ENCODE peak calls at places on chromosomes 6 and 20, in nine cellular contexts. D, T, J, B, U, N, S, O and G are unnamed samples.

GRCh38 chr6:1190361-1190760 is 121.5 kb upstream of the FOXQ1 start:
- DNase-seq in U (no peak), B (no peak), O (peak), D (peak), N (peak), J (no peak), T (peak), S (no peak), G (no peak)

GRCh38 chr6:169800668-169801395 is 49.4 kb downstream of the ERMARD start:
- DNase-seq in J (no peak), B (no peak), O (peak), D (peak), S (peak), N (peak), T (peak), U (no peak), G (no peak)

GRCh38 chr6:43287717-43288679 is 10.1 kb upstream of the SLC22A7 start:
- DNase-seq in N (no peak), T (no peak), D (no peak), S (no peak), B (no peak), O (no peak), J (no peak), U (no peak), G (no peak)

GRCh38 chr6:150775804-150776203 is 89.7 kb upstream of the MTHFD1L start:
- DNase-seq in U (no peak), N (no peak), B (no peak), S (no peak), J (no peak), O (no peak), T (no peak), D (no peak), G (no peak)

GRCh38 chr20:5141615-5142014 is 14.8 kb downstream of the CDS2 start:
- DNase-seq in D (no peak), N (no peak), S (peak), J (no peak), U (no peak), O (no peak), T (no peak), B (no peak), G (no peak)

GRCh38 chr20:401682-402495 is 6.2 kb upstream of the RBCK1 start:
- DNase-seq in U (no peak), B (peak), O (peak), J (no peak), D (peak), T (no peak), N (no peak), S (no peak), G (no peak)

GRCh38 chr6:157946865-157947532 is 34.7 kb upstream of the SYNJ2 start:
- DNase-seq in T (no peak), U (no peak), S (peak), D (peak), O (no peak), J (no peak), B (no peak), N (no peak), G (no peak)

GRCh38 chr6:130293800-130294199 is 71.0 kb upstream of the SAMD3 start:
- DNase-seq in O (peak), J (peak), D (peak), U (no peak), N (peak), S (no peak), T (peak), B (no peak), G (peak)

GRCh38 chr20:62646851-62647520 is 4.7 kb downstream of the SLCO4A1 start:
- DNase-seq in T (no peak), O (no peak), J (no peak), U (no peak), B (peak), N (no peak), D (no peak), S (no peak), G (no peak)

GRCh38 chr6:157061770-157062594 is 261.3 kb downstream of the TMEM242 start:
- DNase-seq in S (no peak), U (no peak), B (no peak), T (no peak), O (no peak), J (no peak), N (no peak), D (no peak), G (no peak)

GRCh38 chr20:33147299-33147698 is 20.7 kb upstream of the BPIFA2 start:
- DNase-seq in D (no peak), T (no peak), B (no peak), J (no peak), O (no peak), U (no peak), N (no peak), S (no peak), G (no peak)

GRCh38 chr6:106568518-106568917 is 60.8 kb downstream of the RTN4IP1 start:
- DNase-seq in S (no peak), O (no peak), T (no peak), J (no peak), D (peak), N (peak), U (no peak), B (no peak), G (no peak)

GRCh38 chr6:99885051-99885450 is 109.0 kb downstream of the MCHR2 start:
- DNase-seq in D (no peak), N (no peak), S (no peak), J (no peak), T (no peak), U (peak), O (no peak), B (no peak), G (no peak)

GRCh38 chr6:45901777-45902650 is 113.6 kb downstream of the CLIC5 start:
- DNase-seq in U (no peak), D (no peak), T (no peak), S (no peak), O (no peak), N (no peak), J (no peak), B (no peak), G (no peak)

GRCh38 chr20:57661201-57662027 is 41.2 kb upstream of the ZBP1 start:
- DNase-seq in U (no peak), J (no peak), B (peak), D (no peak), S (no peak), N (no peak), T (no peak), O (no peak), G (no peak)

GRCh38 chr6:38612386-38612965 is 27.3 kb downstream of the BTBD9 start:
- DNase-seq in D (peak), N (peak), T (no peak), S (no peak), J (no peak), B (no peak), U (no peak), O (peak), G (no peak)

GRCh38 chr6:85126448-85127178 is 323.3 kb upstream of the NT5E start:
- DNase-seq in J (no peak), S (no peak), O (no peak), U (peak), D (peak), B (no peak), N (peak), T (peak), G (no peak)